ENCODE peak calls at places on chromosomes 3 and 15, in four cellular contexts. One of them, this sample, is unnamed.

GRCh38 chr3:148943531-148944200 is 47.7 kb upstream of the GYG1 start:
- DNase-seq in GM12878: peak; percentile 19
- DNase-seq in endothelial cell of umbilical vein: peak; percentile 89
- DNase-seq in K562: peak; percentile 74
- DNase-seq in this sample: peak; percentile 85

GRCh38 chr3:47266709-47267489 is 15.7 kb downstream of the KIF9 start:
- DNase-seq in GM12878: peak; percentile 51
- DNase-seq in endothelial cell of umbilical vein: peak; percentile 87
- DNase-seq in K562: peak; percentile 78
- DNase-seq in this sample: peak; percentile 96

GRCh38 chr3:73796382-73796781 is 171.6 kb upstream of the PDZRN3 start:
- DNase-seq in GM12878: no peak
- DNase-seq in endothelial cell of umbilical vein: no peak
- DNase-seq in K562: no peak
- DNase-seq in this sample: no peak

GRCh38 chr3:108202080-108202479 is 20.1 kb downstream of the IFT57 start:
- DNase-seq in GM12878: no peak
- DNase-seq in endothelial cell of umbilical vein: no peak
- DNase-seq in K562: no peak
- DNase-seq in this sample: peak; percentile 53

GRCh38 chr3:187011915-187012314 is 81.6 kb downstream of the ST6GAL1 start:
- DNase-seq in GM12878: no peak
- DNase-seq in endothelial cell of umbilical vein: peak; percentile 22
- DNase-seq in K562: no peak
- DNase-seq in this sample: no peak

GRCh38 chr3:50516048-50516871 is 12.8 kb upstream of the CACNA2D2 start:
- DNase-seq in GM12878: no peak
- DNase-seq in endothelial cell of umbilical vein: peak; percentile 3
- DNase-seq in K562: peak; percentile 49
- DNase-seq in this sample: no peak

GRCh38 chr3:53083496-53083895 is 37.6 kb upstream of the SFMBT1 start:
- DNase-seq in GM12878: no peak
- DNase-seq in endothelial cell of umbilical vein: no peak
- DNase-seq in K562: no peak
- DNase-seq in this sample: peak; percentile 75

GRCh38 chr3:177633671-177634207 is 436.5 kb upstream of the TBL1XR1 start:
- DNase-seq in GM12878: no peak
- DNase-seq in endothelial cell of umbilical vein: no peak
- DNase-seq in K562: no peak
- DNase-seq in this sample: peak; percentile 89

GRCh38 chr3:126034481-126035361 is 49.2 kb downstream of the SLC41A3 start:
- DNase-seq in GM12878: no peak
- DNase-seq in endothelial cell of umbilical vein: no peak
- DNase-seq in K562: no peak
- DNase-seq in this sample: peak; percentile 43

GRCh38 chr3:49609314-49609713 is 55.0 kb downstream of the BSN start:
- DNase-seq in GM12878: no peak
- DNase-seq in endothelial cell of umbilical vein: no peak
- DNase-seq in K562: no peak
- DNase-seq in this sample: no peak

GRCh38 chr3:153553605-153553945 is 391.5 kb downstream of the RAP2B start:
- DNase-seq in GM12878: no peak
- DNase-seq in endothelial cell of umbilical vein: no peak
- DNase-seq in K562: no peak
- DNase-seq in this sample: no peak

GRCh38 chr3:57206423-57206822 is 6.6 kb upstream of the HESX1 start:
- DNase-seq in GM12878: no peak
- DNase-seq in endothelial cell of umbilical vein: no peak
- DNase-seq in K562: no peak
- DNase-seq in this sample: no peak

GRCh38 chr3:18217512-18218174 is 207.5 kb downstream of the SATB1 start:
- DNase-seq in GM12878: no peak
- DNase-seq in endothelial cell of umbilical vein: no peak
- DNase-seq in K562: no peak
- DNase-seq in this sample: no peak

GRCh38 chr3:34387831-34388564 is 589.6 kb downstream of the PDCD6IP start:
- DNase-seq in GM12878: no peak
- DNase-seq in endothelial cell of umbilical vein: no peak
- DNase-seq in K562: no peak
- DNase-seq in this sample: no peak

GRCh38 chr3:197435426-197435825 is 120.3 kb downstream of the BDH1 start:
- DNase-seq in GM12878: no peak
- DNase-seq in endothelial cell of umbilical vein: no peak
- DNase-seq in K562: no peak
- DNase-seq in this sample: no peak

GRCh38 chr3:42900226-42900625 is 5.7 kb upstream of the ZNF662 start:
- DNase-seq in GM12878: no peak
- DNase-seq in endothelial cell of umbilical vein: no peak
- DNase-seq in K562: no peak
- DNase-seq in this sample: no peak

GRCh38 chr15:49424954-49425353 is 1.9 kb downstream of the FGF7 start:
- DNase-seq in GM12878: no peak
- DNase-seq in endothelial cell of umbilical vein: no peak
- DNase-seq in K562: no peak
- DNase-seq in this sample: peak; percentile 39

GRCh38 chr3:53716998-53717397 is 129.2 kb downstream of the CHDH start:
- DNase-seq in GM12878: no peak
- DNase-seq in endothelial cell of umbilical vein: no peak
- DNase-seq in K562: no peak
- DNase-seq in this sample: no peak

GRCh38 chr3:83968386-83968785 is 990.4 kb upstream of the CADM2 start:
- DNase-seq in GM12878: no peak
- DNase-seq in endothelial cell of umbilical vein: no peak
- DNase-seq in K562: no peak
- DNase-seq in this sample: no peak

GRCh38 chr3:128348805-128349531 is 117.7 kb downstream of the DNAJB8 start:
- DNase-seq in GM12878: no peak
- DNase-seq in endothelial cell of umbilical vein: peak; percentile 29
- DNase-seq in K562: no peak
- DNase-seq in this sample: peak; percentile 13

GRCh38 chr3:46665763-46666470 is 27.6 kb downstream of the ALS2CL start:
- DNase-seq in GM12878: no peak
- DNase-seq in endothelial cell of umbilical vein: no peak
- DNase-seq in K562: no peak
- DNase-seq in this sample: no peak

GRCh38 chr3:48372377-48372770 is 355 bp downstream of the FBXW12 start:
- DNase-seq in GM12878: no peak
- DNase-seq in endothelial cell of umbilical vein: no peak
- DNase-seq in K562: no peak
- DNase-seq in this sample: no peak

GRCh38 chr3:53044371-53045106 is 1.3 kb downstream of the SFMBT1 start:
- DNase-seq in GM12878: no peak
- DNase-seq in endothelial cell of umbilical vein: peak; percentile 47
- DNase-seq in K562: no peak
- DNase-seq in this sample: peak; percentile 40

GRCh38 chr3:105368575-105369500 is 2.1 kb downstream of the ALCAM start:
- DNase-seq in GM12878: peak; percentile 69
- DNase-seq in endothelial cell of umbilical vein: peak; percentile 64
- DNase-seq in K562: no peak
- DNase-seq in this sample: peak; percentile 59

GRCh38 chr3:70090322-70090913 is 90.9 kb downstream of the SAMMSON start:
- DNase-seq in GM12878: no peak
- DNase-seq in endothelial cell of umbilical vein: peak; percentile 52
- DNase-seq in K562: peak; percentile 24
- DNase-seq in this sample: peak; percentile 28

GRCh38 chr3:193791041-193792032 is 198.3 kb downstream of the OPA1 start:
- DNase-seq in GM12878: no peak
- DNase-seq in endothelial cell of umbilical vein: no peak
- DNase-seq in K562: no peak
- DNase-seq in this sample: no peak

GRCh38 chr3:117101697-117102096 is 392.1 kb downstream of the TUSC7 start:
- DNase-seq in GM12878: no peak
- DNase-seq in endothelial cell of umbilical vein: no peak
- DNase-seq in K562: no peak
- DNase-seq in this sample: no peak

GRCh38 chr15:83610132-83610531 is 43.8 kb upstream of the ADAMTSL3 start:
- DNase-seq in GM12878: no peak
- DNase-seq in endothelial cell of umbilical vein: no peak
- DNase-seq in K562: no peak
- DNase-seq in this sample: no peak

GRCh38 chr15:97759363-97759762 is 201.1 kb upstream of the ARRDC4 start:
- DNase-seq in GM12878: no peak
- DNase-seq in endothelial cell of umbilical vein: peak; percentile 62
- DNase-seq in K562: no peak
- DNase-seq in this sample: no peak
- TF ChIP-seq FOS in GM12878: no peak
- TF ChIP-seq FOS in endothelial cell of umbilical vein: peak; percentile 45
- TF ChIP-seq FOS in K562: no peak
- TF ChIP-seq FOS in this sample: no peak

GRCh38 chr3:132549890-132550578 is 47.0 kb upstream of the ACKR4 start:
- DNase-seq in GM12878: peak; percentile 9
- DNase-seq in endothelial cell of umbilical vein: peak; percentile 76
- DNase-seq in K562: no peak
- DNase-seq in this sample: peak; percentile 83
- TF ChIP-seq FOS in GM12878: no peak
- TF ChIP-seq FOS in endothelial cell of umbilical vein: peak; percentile 32
- TF ChIP-seq FOS in K562: no peak
- TF ChIP-seq FOS in this sample: no peak

GRCh38 chr15:63605816-63606215 is 8.6 kb downstream of the FBXL22 start:
- DNase-seq in GM12878: no peak
- DNase-seq in endothelial cell of umbilical vein: no peak
- DNase-seq in K562: no peak
- DNase-seq in this sample: no peak

GRCh38 chr15:63603516-63603915 is 6.3 kb downstream of the FBXL22 start:
- DNase-seq in GM12878: no peak
- DNase-seq in endothelial cell of umbilical vein: no peak
- DNase-seq in K562: no peak
- DNase-seq in this sample: no peak

GRCh38 chr15:63602595-63602994 is 5.4 kb downstream of the FBXL22 start:
- DNase-seq in GM12878: no peak
- DNase-seq in endothelial cell of umbilical vein: no peak
- DNase-seq in K562: no peak
- DNase-seq in this sample: no peak

GRCh38 chr15:63605036-63605435 is 7.8 kb downstream of the FBXL22 start:
- DNase-seq in GM12878: no peak
- DNase-seq in endothelial cell of umbilical vein: no peak
- DNase-seq in K562: no peak
- DNase-seq in this sample: no peak

GRCh38 chr15:63604281-63604680 is 7.1 kb downstream of the FBXL22 start:
- DNase-seq in GM12878: no peak
- DNase-seq in endothelial cell of umbilical vein: no peak
- DNase-seq in K562: no peak
- DNase-seq in this sample: no peak
- TF ChIP-seq FOS in GM12878: no peak
- TF ChIP-seq FOS in endothelial cell of umbilical vein: no peak
- TF ChIP-seq FOS in K562: no peak
- TF ChIP-seq FOS in this sample: no peak

GRCh38 chr3:188764609-188765008 is 407.2 kb upstream of the TPRG1 start:
- DNase-seq in GM12878: no peak
- DNase-seq in endothelial cell of umbilical vein: no peak
- DNase-seq in K562: no peak
- DNase-seq in this sample: no peak
- TF ChIP-seq FOS in GM12878: no peak
- TF ChIP-seq FOS in endothelial cell of umbilical vein: no peak
- TF ChIP-seq FOS in K562: no peak
- TF ChIP-seq FOS in this sample: no peak

GRCh38 chr15:85570331-85570730 is 189.9 kb downstream of the AKAP13 start:
- DNase-seq in GM12878: no peak
- DNase-seq in endothelial cell of umbilical vein: no peak
- DNase-seq in K562: no peak
- DNase-seq in this sample: no peak
- TF ChIP-seq FOS in GM12878: no peak
- TF ChIP-seq FOS in endothelial cell of umbilical vein: no peak
- TF ChIP-seq FOS in K562: no peak
- TF ChIP-seq FOS in this sample: no peak

GRCh38 chr15:82044373-82045178 is 1.2 kb downstream of the MEX3B start:
- DNase-seq in GM12878: no peak
- DNase-seq in endothelial cell of umbilical vein: peak; percentile 67
- DNase-seq in K562: peak; percentile 43
- DNase-seq in this sample: peak; percentile 81
- TF ChIP-seq FOS in GM12878: no peak
- TF ChIP-seq FOS in endothelial cell of umbilical vein: no peak
- TF ChIP-seq FOS in K562: no peak
- TF ChIP-seq FOS in this sample: no peak